ENCODE peak calls at places on chromosome 10, in five cellular contexts. C, W, U, K and I are unnamed samples. For H3K4me1, the result is how much of the 10 kb centered on the place peaks cover.

GRCh38 chr10:69895759-69896158 is 94.1 kb downstream of the COL13A1 start:
- DNase-seq in W (no peak), U (no peak), K (no peak), C (no peak), I (no peak)

GRCh38 chr10:6501931-6502330 is 78.1 kb downstream of the PRKCQ start:
- DNase-seq in W (no peak), C (no peak), U (no peak), K (no peak), I (no peak)

GRCh38 chr10:48598243-48598935 is 6.5 kb downstream of the ARHGAP22 start:
- DNase-seq in K (no peak), W (no peak), C (no peak), U (peak), I (peak)

GRCh38 chr10:132302421-132302820 is 5.3 kb downstream of the STK32C start:
- DNase-seq in U (no peak), K (no peak), W (peak), C (no peak), I (no peak)

GRCh38 chr10:102065561-102066420 is 642 bp downstream of the HPS6 start:
- DNase-seq in K (no peak), C (peak), U (peak), W (no peak), I (no peak)

GRCh38 chr10:120581496-120581895 is 124.5 kb downstream of the PLPP4 start:
- DNase-seq in U (no peak), C (no peak), K (no peak), W (no peak), I (no peak)

GRCh38 chr10:69348824-69349541 is 67.7 kb downstream of the TACR2 start:
- DNase-seq in K (peak), C (peak), W (peak), U (peak), I (no peak)

GRCh38 chr10:93993782-93994668 is at the start of gene PLCE1:
- DNase-seq in C (peak), W (no peak), U (peak), K (no peak), I (peak)

GRCh38 chr10:118958984-118959916 is 70.3 kb upstream of the NANOS1 start:
- DNase-seq in K (no peak), W (peak), C (peak), U (no peak), I (peak)

GRCh38 chr10:131901181-131901829 is 497 bp downstream of the PPP2R2D start:
- DNase-seq in U (peak), W (peak), C (peak), K (no peak), I (peak)

GRCh38 chr10:120641695-120642094 is 184.7 kb downstream of the PLPP4 start:
- DNase-seq in U (no peak), W (no peak), C (no peak), K (no peak), I (no peak)

GRCh38 chr10:119667562-119668328 is 16.6 kb downstream of the BAG3 start:
- DNase-seq in C (peak), K (peak), U (no peak), W (no peak), I (peak)

GRCh38 chr10:86580549-86580886 is 58.9 kb upstream of the WAPL start:
- DNase-seq in U (no peak), C (no peak), W (no peak), K (no peak), I (no peak)

GRCh38 chr10:18976681-18977251 is 71.8 kb upstream of the MALRD1 start:
- DNase-seq in K (no peak), U (no peak), W (no peak), C (no peak), I (no peak)

GRCh38 chr10:60944159-60944909 is at the start of gene RHOBTB1:
- DNase-seq in U (peak), K (peak), W (peak), C (peak), I (peak)

GRCh38 chr10:31320598-31321211 is 1.7 kb downstream of the ZEB1 start:
- DNase-seq in U (peak), C (peak), K (no peak), W (peak), I (peak)

GRCh38 chr10:101441539-101442455 is 87.8 kb downstream of the BTRC start:
- DNase-seq in U (peak), W (no peak), K (no peak), C (no peak), I (no peak)

GRCh38 chr10:4801405-4801804 is 24.6 kb upstream of the AKR1E2 start:
- DNase-seq in W (no peak), C (no peak), U (no peak), K (no peak), I (no peak)
- H3K4me1 ChIP-seq in W (under half), C (under half), U (under half), K (under half), I (under half)

DNA sequence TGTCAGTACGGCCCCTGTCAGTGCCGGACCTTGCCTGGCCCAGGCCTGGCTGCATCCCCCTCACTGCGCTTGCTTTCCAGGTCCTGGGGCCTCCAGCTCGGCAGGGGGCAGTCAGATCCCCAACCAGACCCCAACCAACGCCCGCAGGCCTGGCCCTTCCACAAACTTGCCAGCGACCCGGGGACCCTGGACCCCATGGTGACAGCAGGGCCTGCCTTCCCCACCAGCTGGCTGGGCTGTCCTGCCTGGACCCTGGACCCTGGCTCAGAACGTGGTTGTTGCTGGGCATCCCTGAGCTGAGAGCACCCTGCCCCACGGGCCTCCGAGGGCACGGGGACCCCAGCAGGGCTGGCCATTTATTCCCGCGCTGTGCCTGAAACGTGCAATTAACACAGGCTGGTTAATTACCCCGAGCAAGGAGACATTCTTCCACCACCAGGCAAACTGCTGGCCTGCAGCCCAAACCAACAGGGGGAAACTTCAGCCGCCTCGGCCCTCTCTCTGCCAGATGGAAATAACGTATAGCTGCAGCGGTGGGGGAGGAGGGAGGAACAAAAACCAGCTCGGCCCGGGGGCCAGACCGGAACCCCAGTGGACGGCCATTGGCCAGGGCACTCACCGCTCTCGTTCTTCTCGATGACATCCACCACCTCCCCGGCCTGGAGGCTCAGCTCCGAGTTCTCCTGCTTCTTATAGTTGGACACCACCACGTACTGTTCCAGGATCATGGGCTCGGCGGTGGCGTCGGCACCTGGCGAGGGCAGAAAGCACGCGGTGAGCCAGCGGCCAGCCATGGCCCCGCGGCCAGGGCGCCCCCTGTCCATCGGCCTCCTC is 167.1 kb downstream of the NEURL1 start:
- DNase-seq in C (no peak), U (no peak), W (no peak), K (no peak), I (no peak)
- H3K4me3 ChIP-seq in C (peak), U (peak), W (peak), K (peak), I (peak)

GRCh38 chr10:80468002-80468401 is 13.9 kb downstream of the TSPAN14 start:
- DNase-seq in K (no peak), U (peak), C (peak), W (peak), I (no peak)
- H3K27ac ChIP-seq in K (no peak), U (peak), C (peak), W (peak), I (peak)

DNA sequence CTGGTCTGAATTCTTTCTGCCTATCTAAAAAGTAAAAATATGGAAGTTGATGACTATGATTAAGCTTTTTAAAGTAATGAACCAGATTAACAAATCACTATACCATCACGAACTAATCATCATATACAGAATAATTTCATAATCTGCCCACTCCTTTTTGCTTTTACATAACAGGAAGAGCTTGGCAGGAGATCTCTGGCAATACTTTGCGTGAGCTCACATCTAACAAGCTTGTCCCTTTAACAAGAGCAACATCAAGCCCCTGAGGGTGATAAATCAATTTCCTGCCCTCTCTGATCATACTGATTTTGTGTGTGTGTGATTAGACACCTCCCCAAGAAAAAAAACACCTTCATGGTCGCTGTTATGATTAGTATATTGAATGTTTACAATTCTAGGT is 143.5 kb upstream of the ASAH2 start:
- DNase-seq in C (no peak), K (no peak), W (no peak), U (no peak), I (no peak)
- H3K4me1 ChIP-seq in C (under half), K (under half), W (half or more), U (under half), I (under half)